ENCODE peak calls at places on chromosomes 3 and 15, in four cellular contexts. One of them, this sample, is unnamed.

GRCh38 chr3:99570061-99570460 is 68.3 kb upstream of the COL8A1 start:
- DNase-seq in HepG2: no peak
- DNase-seq in right lobe of liver: no peak
- DNase-seq in WTC11: no peak
- DNase-seq in this sample: no peak

GRCh38 chr3:80233576-80233975 is 465.8 kb upstream of the ROBO1 start:
- DNase-seq in HepG2: no peak
- DNase-seq in WTC11: no peak
- DNase-seq in right lobe of liver: no peak
- DNase-seq in this sample: no peak

GRCh38 chr15:78456391-78456790 is 18.4 kb downstream of the IREB2 start:
- DNase-seq in right lobe of liver: no peak
- DNase-seq in HepG2: no peak
- DNase-seq in WTC11: no peak
- DNase-seq in this sample: no peak

GRCh38 chr15:34609658-34610057 is 26.2 kb upstream of the GOLGA8B start:
- DNase-seq in WTC11: no peak
- DNase-seq in HepG2: no peak
- DNase-seq in right lobe of liver: no peak
- DNase-seq in this sample: peak

GRCh38 chr3:58884457-58884856 is 165.4 kb downstream of the CFAP20DC start:
- DNase-seq in WTC11: no peak
- DNase-seq in HepG2: no peak
- DNase-seq in right lobe of liver: no peak
- DNase-seq in this sample: no peak

GRCh38 chr3:24678441-24678865 is 183.8 kb upstream of the THRB start:
- DNase-seq in right lobe of liver: no peak
- DNase-seq in HepG2: no peak
- DNase-seq in WTC11: no peak
- DNase-seq in this sample: no peak

GRCh38 chr3:191330309-191330712 is at the start of gene UTS2B:
- DNase-seq in HepG2: peak
- DNase-seq in right lobe of liver: no peak
- DNase-seq in WTC11: no peak
- DNase-seq in this sample: peak

GRCh38 chr3:71684752-71685151 is 40.5 kb downstream of the EIF4E3 start:
- DNase-seq in HepG2: no peak
- DNase-seq in WTC11: no peak
- DNase-seq in right lobe of liver: no peak
- DNase-seq in this sample: no peak

GRCh38 chr15:88613074-88613944 is 7.8 kb upstream of the AEN start:
- DNase-seq in WTC11: peak
- DNase-seq in HepG2: no peak
- DNase-seq in right lobe of liver: no peak
- DNase-seq in this sample: peak

GRCh38 chr15:49387471-49387870 is 35.6 kb upstream of the FGF7 start:
- DNase-seq in HepG2: no peak
- DNase-seq in WTC11: no peak
- DNase-seq in right lobe of liver: no peak
- DNase-seq in this sample: no peak

GRCh38 chr3:128152419-128153155 is 694 bp upstream of the EEFSEC start:
- DNase-seq in HepG2: peak
- DNase-seq in WTC11: no peak
- DNase-seq in right lobe of liver: no peak
- DNase-seq in this sample: peak

GRCh38 chr15:67048281-67049279 is 16.8 kb upstream of the SMAD3 start:
- DNase-seq in WTC11: no peak
- DNase-seq in HepG2: peak
- DNase-seq in right lobe of liver: peak
- DNase-seq in this sample: no peak

GRCh38 chr15:43134157-43134637 is 811 bp downstream of the TMEM62 start:
- DNase-seq in HepG2: no peak
- DNase-seq in WTC11: no peak
- DNase-seq in right lobe of liver: no peak
- DNase-seq in this sample: peak

DNA sequence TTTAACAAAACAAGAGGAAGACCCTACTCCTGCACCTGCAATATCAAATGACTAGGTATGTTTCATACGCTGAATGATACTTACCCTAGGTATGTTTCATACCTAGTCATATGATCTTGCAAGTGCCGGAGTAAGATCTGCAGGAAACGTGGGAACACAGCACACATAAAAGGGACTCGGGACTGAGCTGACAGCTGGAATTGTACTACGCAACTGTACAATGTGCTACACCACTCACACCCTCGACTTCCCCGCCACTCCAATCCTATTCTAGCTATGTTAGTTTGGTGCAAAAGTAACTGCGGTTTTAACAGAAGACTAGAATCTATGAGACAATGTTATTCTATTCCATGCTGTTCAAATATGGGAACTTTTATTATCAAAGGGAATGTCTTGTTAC is 22.0 kb downstream of the CRBN start:
- DNase-seq in HepG2: no peak
- DNase-seq in WTC11: no peak
- DNase-seq in right lobe of liver: no peak
- DNase-seq in this sample: no peak
- TF ChIP-seq CTCF in HepG2: no peak
- TF ChIP-seq CTCF in WTC11: no peak
- TF ChIP-seq CTCF in right lobe of liver: no peak
- TF ChIP-seq CTCF in this sample: no peak

GRCh38 chr15:36358094-36358961 is 221.1 kb upstream of the CDIN1 start:
- DNase-seq in WTC11: no peak
- DNase-seq in HepG2: no peak
- DNase-seq in right lobe of liver: no peak
- DNase-seq in this sample: no peak
- TF ChIP-seq CTCF in WTC11: no peak
- TF ChIP-seq CTCF in HepG2: no peak
- TF ChIP-seq CTCF in right lobe of liver: no peak
- TF ChIP-seq CTCF in this sample: no peak

GRCh38 chr3:52819936-52820335 is 10.5 kb downstream of the ITIH4 start:
- DNase-seq in WTC11: no peak
- DNase-seq in HepG2: no peak
- DNase-seq in right lobe of liver: no peak
- DNase-seq in this sample: no peak

GRCh38 chr3:52824037-52824436 is 6.4 kb downstream of the ITIH4 start:
- DNase-seq in HepG2: no peak
- DNase-seq in right lobe of liver: no peak
- DNase-seq in WTC11: no peak
- DNase-seq in this sample: no peak

GRCh38 chr3:52822363-52822762 is 8.1 kb downstream of the ITIH4 start:
- DNase-seq in right lobe of liver: no peak
- DNase-seq in WTC11: no peak
- DNase-seq in HepG2: no peak
- DNase-seq in this sample: no peak

GRCh38 chr3:52817860-52818259 is 12.6 kb downstream of the ITIH4 start:
- DNase-seq in HepG2: no peak
- DNase-seq in right lobe of liver: no peak
- DNase-seq in WTC11: no peak
- DNase-seq in this sample: no peak

GRCh38 chr3:52820741-52821140 is 9.7 kb downstream of the ITIH4 start:
- DNase-seq in right lobe of liver: no peak
- DNase-seq in HepG2: peak
- DNase-seq in WTC11: peak
- DNase-seq in this sample: peak
- TF ChIP-seq CTCF in right lobe of liver: peak
- TF ChIP-seq CTCF in HepG2: peak
- TF ChIP-seq CTCF in WTC11: peak
- TF ChIP-seq CTCF in this sample: peak

GRCh38 chr3:140128217-140129137 is 193.5 kb downstream of the CLSTN2 start:
- DNase-seq in right lobe of liver: peak
- DNase-seq in WTC11: peak
- DNase-seq in HepG2: peak
- DNase-seq in this sample: peak
- TF ChIP-seq CTCF in right lobe of liver: peak
- TF ChIP-seq CTCF in WTC11: peak
- TF ChIP-seq CTCF in HepG2: peak
- TF ChIP-seq CTCF in this sample: peak

DNA sequence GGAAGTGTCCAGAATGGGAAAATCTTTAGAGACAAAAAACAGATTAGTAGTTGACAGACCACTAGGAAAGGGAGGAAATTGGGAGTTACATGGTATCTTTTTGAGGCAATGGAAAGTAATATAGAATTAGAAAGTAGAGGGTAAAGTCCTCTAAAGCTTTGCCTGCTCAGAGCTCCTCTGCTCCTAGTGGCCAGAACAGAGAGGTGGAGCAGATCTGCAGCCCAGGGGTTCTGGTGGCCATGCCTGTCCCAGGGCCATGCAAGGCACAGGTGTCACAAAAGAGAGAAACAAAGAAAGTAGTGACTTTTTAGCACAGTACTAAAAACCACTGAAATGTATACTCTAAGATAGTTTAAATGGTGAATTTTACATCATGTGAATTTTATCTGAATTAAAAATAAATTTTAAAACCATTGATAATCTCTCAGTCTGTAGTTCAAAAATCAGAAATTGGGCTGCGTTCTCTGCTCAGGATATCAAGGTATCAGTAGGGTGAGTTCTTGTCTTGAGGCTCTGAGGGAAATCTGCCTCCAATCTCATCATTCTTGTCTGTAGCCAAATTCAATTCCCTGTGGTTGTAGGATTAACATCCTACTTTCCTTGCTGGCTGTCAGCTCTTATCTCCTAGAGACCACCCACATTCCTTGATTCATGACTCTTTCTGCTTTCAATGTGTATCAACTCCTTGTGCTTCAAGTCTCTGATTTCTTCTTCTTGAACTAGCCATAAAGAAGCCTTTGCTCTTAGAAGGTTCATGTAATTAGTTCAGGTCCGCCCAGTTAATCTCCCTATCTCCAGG is 23.6 kb downstream of the PYGO1 start:
- DNase-seq in WTC11: peak
- DNase-seq in right lobe of liver: no peak
- DNase-seq in HepG2: no peak
- DNase-seq in this sample: no peak
- TF ChIP-seq CTCF in WTC11: no peak
- TF ChIP-seq CTCF in right lobe of liver: no peak
- TF ChIP-seq CTCF in HepG2: peak
- TF ChIP-seq CTCF in this sample: peak

GRCh38 chr15:74179983-74180688 is 6.6 kb downstream of the ISLR start:
- DNase-seq in HepG2: no peak
- DNase-seq in WTC11: no peak
- DNase-seq in right lobe of liver: no peak
- DNase-seq in this sample: no peak
- TF ChIP-seq CTCF in HepG2: no peak
- TF ChIP-seq CTCF in WTC11: no peak
- TF ChIP-seq CTCF in right lobe of liver: no peak
- TF ChIP-seq CTCF in this sample: no peak

DNA sequence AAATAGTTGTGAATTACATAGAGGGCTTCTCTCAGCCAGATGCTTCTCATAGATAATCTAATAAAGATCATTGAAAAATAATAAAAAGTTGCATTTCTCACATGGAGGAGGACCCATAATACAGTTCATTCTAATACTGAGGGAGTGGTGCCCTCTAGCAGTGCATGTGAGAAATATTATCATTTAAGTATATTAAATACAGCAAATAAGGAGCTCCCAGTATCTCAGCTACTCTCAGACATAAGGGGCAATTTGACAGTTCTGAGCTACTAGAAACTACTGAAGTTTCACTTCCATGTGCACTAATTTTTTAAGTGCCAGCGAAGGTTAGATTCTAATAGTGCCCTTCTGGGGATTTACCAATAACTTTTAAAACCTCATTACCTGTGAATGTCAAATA is 188.3 kb downstream of the IL5RA start:
- DNase-seq in WTC11: no peak
- DNase-seq in HepG2: peak
- DNase-seq in right lobe of liver: no peak
- DNase-seq in this sample: peak
- TF ChIP-seq CTCF in WTC11: no peak
- TF ChIP-seq CTCF in HepG2: peak
- TF ChIP-seq CTCF in right lobe of liver: peak
- TF ChIP-seq CTCF in this sample: peak

GRCh38 chr15:99909914-99910313 is 176.7 kb upstream of the LYSMD4 start:
- DNase-seq in WTC11: peak
- DNase-seq in right lobe of liver: no peak
- DNase-seq in HepG2: peak
- DNase-seq in this sample: peak
- TF ChIP-seq CTCF in WTC11: no peak
- TF ChIP-seq CTCF in right lobe of liver: peak
- TF ChIP-seq CTCF in HepG2: peak
- TF ChIP-seq CTCF in this sample: peak

GRCh38 chr15:74314897-74315438 is 52.5 kb downstream of the CYP11A1 start:
- DNase-seq in HepG2: no peak
- DNase-seq in right lobe of liver: no peak
- DNase-seq in WTC11: no peak
- DNase-seq in this sample: no peak

GRCh38 chr15:74313889-74314288 is 53.6 kb downstream of the CYP11A1 start:
- DNase-seq in right lobe of liver: no peak
- DNase-seq in HepG2: no peak
- DNase-seq in WTC11: no peak
- DNase-seq in this sample: no peak

GRCh38 chr15:74312445-74313007 is 54.9 kb downstream of the CYP11A1 start:
- DNase-seq in WTC11: no peak
- DNase-seq in HepG2: no peak
- DNase-seq in right lobe of liver: no peak
- DNase-seq in this sample: no peak

GRCh38 chr15:74308643-74308945 is 58.9 kb downstream of the CYP11A1 start:
- DNase-seq in right lobe of liver: no peak
- DNase-seq in HepG2: no peak
- DNase-seq in WTC11: no peak
- DNase-seq in this sample: no peak

GRCh38 chr15:74311734-74312444 is 55.6 kb downstream of the CYP11A1 start:
- DNase-seq in WTC11: peak
- DNase-seq in right lobe of liver: no peak
- DNase-seq in HepG2: peak
- DNase-seq in this sample: peak
- TF ChIP-seq CTCF in WTC11: no peak
- TF ChIP-seq CTCF in right lobe of liver: peak
- TF ChIP-seq CTCF in HepG2: peak
- TF ChIP-seq CTCF in this sample: peak

DNA sequence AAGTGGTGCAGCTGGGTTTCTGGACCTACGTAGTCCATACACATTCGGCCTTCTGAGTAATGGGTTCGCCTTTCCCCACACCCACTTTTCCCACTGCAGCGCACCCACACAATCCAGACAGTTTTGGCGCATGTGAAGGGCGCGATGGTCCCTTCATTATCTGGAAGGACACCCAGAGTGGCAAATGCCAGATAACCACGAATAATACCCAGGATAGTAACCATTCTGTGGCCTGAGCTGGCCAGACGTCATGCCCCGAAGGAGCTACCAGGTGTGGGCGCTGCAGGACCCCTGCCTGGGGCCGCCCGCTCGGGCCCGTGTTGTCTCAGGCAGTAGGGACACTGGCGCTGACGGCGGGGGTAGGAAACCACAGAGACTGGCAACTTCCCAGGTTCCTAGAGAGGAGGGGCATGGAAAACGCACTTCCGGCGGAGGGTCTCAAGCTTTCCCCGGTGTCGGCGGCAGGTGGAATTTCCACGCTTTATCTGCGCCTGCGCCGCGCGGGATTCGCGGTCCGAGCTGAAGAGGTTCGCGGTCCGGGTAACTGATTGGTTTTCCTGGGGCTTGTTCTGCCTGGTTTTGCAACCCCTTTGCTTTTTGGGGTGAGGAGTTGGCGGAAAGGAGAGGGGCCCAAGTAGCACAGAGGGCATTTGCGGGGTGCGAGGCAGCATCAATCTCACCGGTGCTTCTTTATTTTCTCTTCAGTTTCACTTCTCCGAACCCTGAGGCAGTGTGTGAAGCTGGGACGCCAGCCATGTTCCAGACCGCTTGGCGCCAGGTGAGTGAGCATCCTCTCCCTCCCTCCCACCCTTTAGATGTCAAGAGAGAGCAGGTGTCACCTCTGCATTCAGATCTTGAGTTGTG is at the start of gene ZNF620:
- DNase-seq in WTC11: peak
- DNase-seq in right lobe of liver: peak
- DNase-seq in HepG2: peak
- DNase-seq in this sample: peak
- TF ChIP-seq CTCF in WTC11: no peak
- TF ChIP-seq CTCF in right lobe of liver: peak
- TF ChIP-seq CTCF in HepG2: peak
- TF ChIP-seq CTCF in this sample: peak